ENCODE peak calls at places on chromosomes 7 and 10, in ten cellular contexts. One of them, this sample, is unnamed.

GRCh38 chr10:75995720-75996119 is 564.3 kb downstream of the LRMDA start:
- DNase-seq in cardiac muscle cell: no peak
- DNase-seq in nephron progenitor cell: no peak
- DNase-seq in astrocyte: no peak
- DNase-seq in upper lobe of right lung: no peak
- DNase-seq in IMR-90: no peak
- DNase-seq in tibial artery: no peak
- DNase-seq in progenitor cell of endocrine pancreas: no peak
- DNase-seq in CD4-positive, alpha-beta T cell: no peak
- DNase-seq in stomach: no peak
- DNase-seq in this sample: no peak

GRCh38 chr7:98559958-98560357 is 57.1 kb upstream of the NPTX2 start:
- DNase-seq in cardiac muscle cell: no peak
- DNase-seq in nephron progenitor cell: peak
- DNase-seq in astrocyte: no peak
- DNase-seq in upper lobe of right lung: no peak
- DNase-seq in IMR-90: no peak
- DNase-seq in tibial artery: no peak
- DNase-seq in progenitor cell of endocrine pancreas: no peak
- DNase-seq in CD4-positive, alpha-beta T cell: no peak
- DNase-seq in stomach: no peak
- DNase-seq in this sample: no peak

GRCh38 chr10:97805096-97805879 is 33.5 kb upstream of the SFRP5 start:
- DNase-seq in cardiac muscle cell: no peak
- DNase-seq in nephron progenitor cell: peak
- DNase-seq in astrocyte: no peak
- DNase-seq in upper lobe of right lung: no peak
- DNase-seq in IMR-90: no peak
- DNase-seq in tibial artery: no peak
- DNase-seq in progenitor cell of endocrine pancreas: no peak
- DNase-seq in CD4-positive, alpha-beta T cell: no peak
- DNase-seq in stomach: no peak
- DNase-seq in this sample: no peak

GRCh38 chr7:73980206-73980605 is 47.8 kb upstream of the ELN start:
- DNase-seq in cardiac muscle cell: no peak
- DNase-seq in nephron progenitor cell: no peak
- DNase-seq in astrocyte: no peak
- DNase-seq in upper lobe of right lung: peak
- DNase-seq in IMR-90: no peak
- DNase-seq in tibial artery: peak
- DNase-seq in progenitor cell of endocrine pancreas: no peak
- DNase-seq in CD4-positive, alpha-beta T cell: no peak
- DNase-seq in stomach: no peak
- DNase-seq in this sample: no peak

GRCh38 chr7:81990395-81990794 is 220.5 kb upstream of the HGF start:
- DNase-seq in cardiac muscle cell: peak
- DNase-seq in nephron progenitor cell: no peak
- DNase-seq in astrocyte: peak
- DNase-seq in upper lobe of right lung: no peak
- DNase-seq in IMR-90: peak
- DNase-seq in tibial artery: no peak
- DNase-seq in progenitor cell of endocrine pancreas: no peak
- DNase-seq in CD4-positive, alpha-beta T cell: no peak
- DNase-seq in stomach: no peak
- DNase-seq in this sample: no peak

GRCh38 chr7:13988765-13989137 is 715 bp downstream of the ETV1 start:
- DNase-seq in cardiac muscle cell: no peak
- DNase-seq in nephron progenitor cell: peak
- DNase-seq in astrocyte: peak
- DNase-seq in upper lobe of right lung: no peak
- DNase-seq in IMR-90: peak
- DNase-seq in tibial artery: no peak
- DNase-seq in progenitor cell of endocrine pancreas: no peak
- DNase-seq in CD4-positive, alpha-beta T cell: no peak
- DNase-seq in stomach: no peak
- DNase-seq in this sample: no peak

GRCh38 chr7:102122026-102122425 is 164.6 kb upstream of the SH2B2 start:
- DNase-seq in cardiac muscle cell: peak
- DNase-seq in nephron progenitor cell: no peak
- DNase-seq in astrocyte: peak
- DNase-seq in upper lobe of right lung: no peak
- DNase-seq in IMR-90: peak
- DNase-seq in tibial artery: no peak
- DNase-seq in progenitor cell of endocrine pancreas: no peak
- DNase-seq in CD4-positive, alpha-beta T cell: no peak
- DNase-seq in stomach: no peak
- DNase-seq in this sample: no peak

GRCh38 chr7:123201901-123202300 is 2.1 kb upstream of the SLC13A1 start:
- DNase-seq in cardiac muscle cell: no peak
- DNase-seq in nephron progenitor cell: no peak
- DNase-seq in astrocyte: no peak
- DNase-seq in upper lobe of right lung: no peak
- DNase-seq in IMR-90: no peak
- DNase-seq in tibial artery: no peak
- DNase-seq in progenitor cell of endocrine pancreas: no peak
- DNase-seq in CD4-positive, alpha-beta T cell: no peak
- DNase-seq in stomach: no peak
- DNase-seq in this sample: no peak

GRCh38 chr7:156058248-156058647 is 246.0 kb upstream of the SHH start:
- DNase-seq in cardiac muscle cell: no peak
- DNase-seq in nephron progenitor cell: no peak
- DNase-seq in astrocyte: no peak
- DNase-seq in upper lobe of right lung: no peak
- DNase-seq in IMR-90: no peak
- DNase-seq in tibial artery: no peak
- DNase-seq in progenitor cell of endocrine pancreas: no peak
- DNase-seq in CD4-positive, alpha-beta T cell: no peak
- DNase-seq in stomach: no peak
- DNase-seq in this sample: no peak

GRCh38 chr7:156609010-156609877 is 31.3 kb upstream of the RNF32 start:
- DNase-seq in cardiac muscle cell: peak
- DNase-seq in nephron progenitor cell: no peak
- DNase-seq in astrocyte: no peak
- DNase-seq in upper lobe of right lung: no peak
- DNase-seq in IMR-90: no peak
- DNase-seq in tibial artery: no peak
- DNase-seq in progenitor cell of endocrine pancreas: no peak
- DNase-seq in CD4-positive, alpha-beta T cell: no peak
- DNase-seq in stomach: peak
- DNase-seq in this sample: no peak

GRCh38 chr7:71739520-71740195 is 607.7 kb downstream of the GALNT17 start:
- DNase-seq in cardiac muscle cell: no peak
- DNase-seq in nephron progenitor cell: no peak
- DNase-seq in astrocyte: no peak
- DNase-seq in upper lobe of right lung: no peak
- DNase-seq in IMR-90: no peak
- DNase-seq in tibial artery: no peak
- DNase-seq in progenitor cell of endocrine pancreas: no peak
- DNase-seq in CD4-positive, alpha-beta T cell: no peak
- DNase-seq in stomach: no peak
- DNase-seq in this sample: no peak
- TF ChIP-seq CTCF in cardiac muscle cell: no peak
- TF ChIP-seq CTCF in nephron progenitor cell: no peak
- TF ChIP-seq CTCF in astrocyte: no peak
- TF ChIP-seq CTCF in upper lobe of right lung: no peak
- TF ChIP-seq CTCF in IMR-90: no peak
- TF ChIP-seq CTCF in tibial artery: no peak
- TF ChIP-seq CTCF in progenitor cell of endocrine pancreas: no peak
- TF ChIP-seq CTCF in CD4-positive, alpha-beta T cell: no peak
- TF ChIP-seq CTCF in stomach: no peak
- TF ChIP-seq CTCF in this sample: no peak

GRCh38 chr10:71780161-71780560 is 6.8 kb upstream of the VSIR start:
- DNase-seq in cardiac muscle cell: no peak
- DNase-seq in nephron progenitor cell: no peak
- DNase-seq in astrocyte: no peak
- DNase-seq in upper lobe of right lung: no peak
- DNase-seq in IMR-90: no peak
- DNase-seq in tibial artery: no peak
- DNase-seq in progenitor cell of endocrine pancreas: no peak
- DNase-seq in CD4-positive, alpha-beta T cell: no peak
- DNase-seq in stomach: no peak
- DNase-seq in this sample: no peak

GRCh38 chr10:71782917-71783490 is 9.7 kb upstream of the VSIR start:
- DNase-seq in cardiac muscle cell: no peak
- DNase-seq in nephron progenitor cell: no peak
- DNase-seq in astrocyte: no peak
- DNase-seq in upper lobe of right lung: no peak
- DNase-seq in IMR-90: no peak
- DNase-seq in tibial artery: peak
- DNase-seq in progenitor cell of endocrine pancreas: no peak
- DNase-seq in CD4-positive, alpha-beta T cell: no peak
- DNase-seq in stomach: no peak
- DNase-seq in this sample: no peak

GRCh38 chr10:71779641-71780040 is 6.3 kb upstream of the VSIR start:
- DNase-seq in cardiac muscle cell: no peak
- DNase-seq in nephron progenitor cell: no peak
- DNase-seq in astrocyte: no peak
- DNase-seq in upper lobe of right lung: no peak
- DNase-seq in IMR-90: no peak
- DNase-seq in tibial artery: no peak
- DNase-seq in progenitor cell of endocrine pancreas: no peak
- DNase-seq in CD4-positive, alpha-beta T cell: no peak
- DNase-seq in stomach: no peak
- DNase-seq in this sample: no peak

GRCh38 chr10:71782221-71782916 is 9.0 kb upstream of the VSIR start:
- DNase-seq in cardiac muscle cell: no peak
- DNase-seq in nephron progenitor cell: no peak
- DNase-seq in astrocyte: no peak
- DNase-seq in upper lobe of right lung: no peak
- DNase-seq in IMR-90: no peak
- DNase-seq in tibial artery: no peak
- DNase-seq in progenitor cell of endocrine pancreas: no peak
- DNase-seq in CD4-positive, alpha-beta T cell: no peak
- DNase-seq in stomach: no peak
- DNase-seq in this sample: no peak

GRCh38 chr10:71780722-71781121 is 7.4 kb upstream of the VSIR start:
- DNase-seq in cardiac muscle cell: no peak
- DNase-seq in nephron progenitor cell: no peak
- DNase-seq in astrocyte: no peak
- DNase-seq in upper lobe of right lung: no peak
- DNase-seq in IMR-90: no peak
- DNase-seq in tibial artery: no peak
- DNase-seq in progenitor cell of endocrine pancreas: no peak
- DNase-seq in CD4-positive, alpha-beta T cell: no peak
- DNase-seq in stomach: no peak
- DNase-seq in this sample: no peak
- TF ChIP-seq CTCF in cardiac muscle cell: no peak
- TF ChIP-seq CTCF in nephron progenitor cell: no peak
- TF ChIP-seq CTCF in astrocyte: no peak
- TF ChIP-seq CTCF in upper lobe of right lung: no peak
- TF ChIP-seq CTCF in IMR-90: no peak
- TF ChIP-seq CTCF in tibial artery: no peak
- TF ChIP-seq CTCF in progenitor cell of endocrine pancreas: no peak
- TF ChIP-seq CTCF in CD4-positive, alpha-beta T cell: no peak
- TF ChIP-seq CTCF in stomach: no peak
- TF ChIP-seq CTCF in this sample: no peak

GRCh38 chr7:154791611-154792010 is 211.3 kb downstream of the PAXIP1 start:
- DNase-seq in cardiac muscle cell: no peak
- DNase-seq in nephron progenitor cell: no peak
- DNase-seq in astrocyte: no peak
- DNase-seq in upper lobe of right lung: no peak
- DNase-seq in IMR-90: no peak
- DNase-seq in tibial artery: no peak
- DNase-seq in progenitor cell of endocrine pancreas: no peak
- DNase-seq in CD4-positive, alpha-beta T cell: no peak
- DNase-seq in stomach: no peak
- DNase-seq in this sample: no peak

GRCh38 chr7:154792436-154793055 is 210.4 kb downstream of the PAXIP1 start:
- DNase-seq in cardiac muscle cell: no peak
- DNase-seq in nephron progenitor cell: no peak
- DNase-seq in astrocyte: no peak
- DNase-seq in upper lobe of right lung: no peak
- DNase-seq in IMR-90: no peak
- DNase-seq in tibial artery: no peak
- DNase-seq in progenitor cell of endocrine pancreas: no peak
- DNase-seq in CD4-positive, alpha-beta T cell: no peak
- DNase-seq in stomach: no peak
- DNase-seq in this sample: no peak

GRCh38 chr7:154795437-154795836 is 207.5 kb downstream of the PAXIP1 start:
- DNase-seq in cardiac muscle cell: no peak
- DNase-seq in nephron progenitor cell: no peak
- DNase-seq in astrocyte: no peak
- DNase-seq in upper lobe of right lung: no peak
- DNase-seq in IMR-90: no peak
- DNase-seq in tibial artery: no peak
- DNase-seq in progenitor cell of endocrine pancreas: no peak
- DNase-seq in CD4-positive, alpha-beta T cell: no peak
- DNase-seq in stomach: no peak
- DNase-seq in this sample: no peak

GRCh38 chr7:154795014-154795413 is 207.9 kb downstream of the PAXIP1 start:
- DNase-seq in cardiac muscle cell: no peak
- DNase-seq in nephron progenitor cell: no peak
- DNase-seq in astrocyte: no peak
- DNase-seq in upper lobe of right lung: no peak
- DNase-seq in IMR-90: no peak
- DNase-seq in tibial artery: no peak
- DNase-seq in progenitor cell of endocrine pancreas: no peak
- DNase-seq in CD4-positive, alpha-beta T cell: no peak
- DNase-seq in stomach: no peak
- DNase-seq in this sample: no peak

DNA sequence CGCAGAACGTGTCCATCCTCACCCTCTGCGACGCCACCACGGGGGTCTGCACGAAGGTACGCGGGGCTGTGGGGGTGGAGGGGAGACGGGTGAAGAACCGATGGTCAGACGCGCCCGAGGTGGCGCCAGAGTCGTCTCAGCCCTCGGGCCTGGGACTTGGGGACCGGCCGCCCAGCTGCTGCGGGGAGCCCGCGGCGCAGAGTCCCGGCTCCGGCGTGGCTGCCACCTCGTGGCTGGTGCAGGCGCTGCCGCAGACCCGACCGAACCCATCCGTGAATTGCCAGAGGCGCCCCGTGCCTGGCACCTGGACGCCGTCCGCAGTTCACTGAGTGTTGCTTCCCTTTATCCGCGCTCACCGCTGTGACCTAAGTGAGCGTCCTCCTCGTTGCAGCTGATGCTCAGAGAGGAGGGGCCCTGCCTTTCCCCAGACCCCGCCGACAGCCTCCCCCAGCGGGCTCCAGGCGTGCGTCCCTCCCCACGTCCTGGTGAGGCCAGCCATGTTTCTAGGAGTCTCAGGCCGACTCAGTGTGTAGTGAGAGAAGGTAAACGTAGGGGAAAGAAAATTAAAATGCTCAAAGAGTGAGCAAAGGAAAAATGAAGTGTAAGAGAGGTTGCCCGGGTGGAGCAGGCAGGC is 208.7 kb downstream of the PAXIP1 start:
- DNase-seq in cardiac muscle cell: no peak
- DNase-seq in nephron progenitor cell: peak
- DNase-seq in astrocyte: no peak
- DNase-seq in upper lobe of right lung: no peak
- DNase-seq in IMR-90: no peak
- DNase-seq in tibial artery: no peak
- DNase-seq in progenitor cell of endocrine pancreas: peak
- DNase-seq in CD4-positive, alpha-beta T cell: no peak
- DNase-seq in stomach: peak
- DNase-seq in this sample: no peak
- TF ChIP-seq CTCF in cardiac muscle cell: no peak
- TF ChIP-seq CTCF in nephron progenitor cell: peak
- TF ChIP-seq CTCF in astrocyte: peak
- TF ChIP-seq CTCF in upper lobe of right lung: peak
- TF ChIP-seq CTCF in IMR-90: no peak
- TF ChIP-seq CTCF in tibial artery: no peak
- TF ChIP-seq CTCF in progenitor cell of endocrine pancreas: peak
- TF ChIP-seq CTCF in CD4-positive, alpha-beta T cell: no peak
- TF ChIP-seq CTCF in stomach: peak
- TF ChIP-seq CTCF in this sample: no peak

GRCh38 chr7:24591152-24591551 is 17.9 kb downstream of the PALS2 start:
- DNase-seq in cardiac muscle cell: no peak
- DNase-seq in nephron progenitor cell: no peak
- DNase-seq in astrocyte: no peak
- DNase-seq in upper lobe of right lung: no peak
- DNase-seq in IMR-90: no peak
- DNase-seq in tibial artery: no peak
- DNase-seq in progenitor cell of endocrine pancreas: no peak
- DNase-seq in CD4-positive, alpha-beta T cell: no peak
- DNase-seq in stomach: no peak
- DNase-seq in this sample: no peak
- TF ChIP-seq CTCF in cardiac muscle cell: no peak
- TF ChIP-seq CTCF in nephron progenitor cell: no peak
- TF ChIP-seq CTCF in astrocyte: no peak
- TF ChIP-seq CTCF in upper lobe of right lung: no peak
- TF ChIP-seq CTCF in IMR-90: no peak
- TF ChIP-seq CTCF in tibial artery: no peak
- TF ChIP-seq CTCF in progenitor cell of endocrine pancreas: no peak
- TF ChIP-seq CTCF in CD4-positive, alpha-beta T cell: no peak
- TF ChIP-seq CTCF in stomach: no peak
- TF ChIP-seq CTCF in this sample: no peak

This sample was measured in AG09319.